ENCODE peak calls at places on chromosome 5, in four cellular contexts. D, H, W and B are unnamed samples.

GRCh38 chr5:122297587-122298298 is 14.3 kb upstream of the SNCAIP start:
- ATAC-seq in W (no peak), D (no peak), H (peak; percentile 88), B (no peak)

GRCh38 chr5:175695161-175696126 is 37.6 kb downstream of the HRH2 start:
- ATAC-seq in D (no peak), W (no peak), H (no peak), B (no peak)

GRCh38 chr5:151222054-151222768 is 1.7 kb downstream of the CCDC69 start:
- ATAC-seq in W (no peak), D (no peak), H (peak; percentile 32), B (no peak)

GRCh38 chr5:14818931-14819790 is 52.4 kb downstream of the ANKH start:
- ATAC-seq in W (no peak), H (peak; percentile 62), D (no peak), B (no peak)

GRCh38 chr5:24053731-24054130 is 546.3 kb downstream of the PRDM9 start:
- ATAC-seq in W (no peak), D (no peak), H (no peak), B (no peak)

GRCh38 chr5:148978370-148979103 is 84.3 kb downstream of the SH3TC2 start:
- ATAC-seq in D (peak; percentile 62), W (no peak), H (no peak), B (no peak)

GRCh38 chr5:107263387-107264003 is 407.2 kb downstream of the EFNA5 start:
- ATAC-seq in D (no peak), H (peak; percentile 87), W (no peak), B (no peak)

GRCh38 chr5:124287813-124288212 is 458.6 kb downstream of the ZNF608 start:
- ATAC-seq in D (no peak), H (no peak), W (no peak), B (no peak)

GRCh38 chr5:35681911-35682310 is 64.2 kb downstream of the SPEF2 start:
- ATAC-seq in H (no peak), D (no peak), W (no peak), B (no peak)

GRCh38 chr5:125408582-125409069 is 662.2 kb upstream of the ZNF608 start:
- ATAC-seq in H (peak; percentile 48), W (peak; percentile 82), D (no peak), B (no peak)

GRCh38 chr5:178469011-178469974 is 120.9 kb downstream of the COL23A1 start:
- ATAC-seq in H (no peak), W (no peak), D (no peak), B (no peak)

GRCh38 chr5:133370904-133371303 is 241.4 kb downstream of the FSTL4 start:
- ATAC-seq in H (no peak), D (peak; percentile 20), W (no peak), B (no peak)

GRCh38 chr5:11540112-11540511 is 364.1 kb downstream of the CTNND2 start:
- ATAC-seq in H (no peak), W (no peak), D (no peak), B (no peak)

GRCh38 chr5:111960466-111961215 is 203.6 kb upstream of the NREP start:
- ATAC-seq in H (no peak), W (no peak), D (no peak), B (no peak)

GRCh38 chr5:61619289-61619688 is 287.2 kb downstream of the ZSWIM6 start:
- ATAC-seq in W (no peak), H (no peak), D (no peak), B (no peak)

GRCh38 chr5:109852371-109853160 is 162.8 kb downstream of the MAN2A1 start:
- ATAC-seq in H (no peak), D (no peak), W (no peak), B (no peak)

GRCh38 chr5:32115985-32116384 is 58.1 kb downstream of the GOLPH3 start:
- ATAC-seq in W (peak; percentile 74), H (no peak), D (no peak), B (no peak)

GRCh38 chr5:73178265-73178664 is 5.3 kb downstream of the TMEM174 start:
- ATAC-seq in D (no peak), H (no peak), W (no peak), B (no peak)

GRCh38 chr5:107949688-107950341 is 279.1 kb upstream of the EFNA5 start:
- ATAC-seq in W (no peak), H (no peak), D (no peak), B (no peak)

GRCh38 chr5:62633243-62633642 is 54.6 kb downstream of the LRRC70 start:
- ATAC-seq in H (no peak), W (no peak), D (no peak), B (no peak)

GRCh38 chr5:3110371-3110770 is 358.9 kb upstream of the IRX2 start:
- ATAC-seq in D (no peak), H (no peak), W (no peak), B (no peak)

GRCh38 chr5:12952409-12952808 is 992.1 kb downstream of the DNAH5 start:
- ATAC-seq in D (no peak), H (no peak), W (no peak), B (no peak)

GRCh38 chr5:124744170-124744911 is 2.1 kb downstream of the ZNF608 start:
- ATAC-seq in W (no peak), D (no peak), H (no peak), B (no peak)

GRCh38 chr5:123089572-123089970 is 530 bp downstream of the PRDM6 start:
- ATAC-seq in W (peak; percentile 62), D (no peak), H (no peak), B (peak; percentile 59)

GRCh38 chr5:98031926-98032325 is 741.5 kb upstream of the RGMB start:
- ATAC-seq in H (no peak), W (no peak), D (no peak), B (no peak)

GRCh38 chr5:150765789-150766149 is 7.0 kb upstream of the DCTN4 start:
- ATAC-seq in D (no peak), H (no peak), W (no peak), B (no peak)

GRCh38 chr5:52374286-52374685 is 413.4 kb upstream of the ITGA1 start:
- ATAC-seq in H (no peak), D (no peak), W (no peak), B (no peak)

GRCh38 chr5:38706376-38706775 is 139.4 kb upstream of the OSMR start:
- ATAC-seq in W (no peak), D (no peak), H (no peak), B (no peak)

GRCh38 chr5:126389179-126389578 is 34.0 kb upstream of the GRAMD2B start:
- ATAC-seq in D (no peak), H (no peak), W (no peak), B (no peak)

GRCh38 chr5:158487156-158487555 is 612.6 kb downstream of the EBF1 start:
- ATAC-seq in W (no peak), D (no peak), H (no peak), B (peak; percentile 64)

GRCh38 chr5:107670028-107670926 is 460 bp downstream of the EFNA5 start:
- ATAC-seq in W (peak; percentile 2), D (peak; percentile 2), H (peak; percentile 37), B (no peak)

DNA sequence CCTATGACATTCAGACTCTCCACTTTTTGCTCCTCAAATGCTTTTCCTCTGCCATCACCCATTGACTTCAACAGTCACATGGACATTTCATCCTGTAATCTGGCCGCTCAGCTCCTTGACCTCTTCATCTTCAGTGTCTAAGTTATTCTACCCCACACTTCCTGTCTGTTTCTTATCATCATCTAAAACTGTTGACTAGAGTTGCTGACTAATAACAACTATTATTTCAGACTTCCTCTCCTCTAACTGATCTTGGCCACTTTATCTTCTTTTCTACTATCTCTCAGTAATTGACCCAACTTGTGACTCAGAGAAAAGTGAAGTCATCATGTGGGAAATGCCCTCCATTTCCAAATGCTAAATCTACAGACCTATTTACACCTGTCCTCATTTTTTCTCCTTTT is 254.7 kb upstream of the TRPC7 start:
- ATAC-seq in H (no peak), W (no peak), D (no peak), B (no peak)
- TF ChIP-seq EP300 in H (no peak), W (no peak), D (no peak), B (no peak)

DNA sequence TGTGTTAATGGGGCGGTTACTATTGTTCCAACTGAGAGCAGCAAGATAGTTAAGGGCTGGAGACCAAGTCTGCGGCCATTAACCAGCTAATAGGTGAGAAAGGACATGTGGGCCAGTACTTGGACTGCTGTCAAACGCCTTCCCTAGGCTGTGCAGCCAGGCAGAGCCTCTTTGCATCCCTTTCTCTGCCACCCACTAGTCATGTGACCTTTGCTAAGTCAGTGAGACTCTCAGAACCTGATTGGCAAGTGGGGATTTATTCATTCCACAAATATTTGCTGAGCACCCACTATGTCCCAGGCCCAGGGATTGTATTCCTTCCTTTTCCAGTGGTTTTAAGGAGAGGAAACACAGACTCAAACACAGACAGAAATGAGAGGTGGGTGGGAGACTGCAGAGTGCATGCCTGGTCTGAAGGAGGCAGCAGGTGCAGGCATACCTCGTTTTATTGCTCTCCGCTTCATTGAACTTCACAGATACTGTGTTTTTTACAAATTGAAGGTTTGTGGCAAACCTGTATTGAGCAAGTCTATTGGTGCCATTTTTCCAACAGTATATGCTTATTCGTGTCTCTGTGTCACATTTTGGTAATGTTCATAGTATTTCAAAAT is 71.6 kb upstream of the GALNT10 start:
- ATAC-seq in W (no peak), H (peak; percentile 49), D (peak; percentile 39), B (no peak)
- TF ChIP-seq EP300 in W (no peak), H (no peak), D (no peak), B (no peak)

GRCh38 chr5:27217160-27217956 is 179.0 kb upstream of the CDH9 start:
- ATAC-seq in H (no peak), D (peak; percentile 40), W (peak; percentile 70), B (no peak)
- TF ChIP-seq EP300 in H (no peak), D (no peak), W (no peak), B (no peak)

GRCh38 chr5:82642313-82642712 is 364.2 kb upstream of the RPS23 start:
- ATAC-seq in D (no peak), W (no peak), H (no peak), B (no peak)

GRCh38 chr5:82640901-82641300 is 362.7 kb upstream of the RPS23 start:
- ATAC-seq in D (no peak), W (peak; percentile 66), H (no peak), B (no peak)

GRCh38 chr5:82644229-82644628 is 366.1 kb upstream of the RPS23 start:
- ATAC-seq in W (no peak), H (no peak), D (no peak), B (no peak)

GRCh38 chr5:82639393-82640144 is 361.4 kb upstream of the RPS23 start:
- ATAC-seq in H (no peak), D (no peak), W (no peak), B (no peak)

DNA sequence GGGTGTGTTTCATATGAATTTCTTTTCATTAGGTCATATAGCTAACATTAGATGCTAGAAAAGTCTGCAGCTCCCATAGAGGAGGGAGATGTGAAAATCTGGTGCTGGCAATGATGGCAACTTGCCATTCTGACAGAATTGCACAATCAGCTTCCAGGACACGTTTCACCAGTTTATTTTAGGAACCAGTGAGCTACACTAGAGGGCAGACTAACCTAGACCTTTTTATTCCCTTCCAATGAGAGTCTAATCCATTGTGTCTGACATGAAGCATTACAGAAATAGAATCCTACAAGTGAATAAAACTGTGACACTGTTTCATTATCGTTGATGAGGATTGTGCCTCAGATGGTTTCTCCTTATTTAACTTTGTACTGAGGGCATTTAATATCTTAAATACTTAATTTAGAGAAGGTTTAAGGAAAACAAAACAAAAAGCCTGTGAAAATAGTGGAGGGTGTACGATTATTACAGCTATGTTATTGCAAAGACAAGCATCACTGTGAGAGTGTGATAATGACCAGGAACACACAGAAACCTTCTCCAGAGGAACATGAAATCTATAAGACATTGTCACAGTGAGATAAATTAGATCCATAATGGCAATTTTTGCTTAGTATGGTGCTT is 363.3 kb upstream of the RPS23 start:
- ATAC-seq in W (peak; percentile 90), H (peak; percentile 87), D (peak; percentile 85), B (peak; percentile 92)
- TF ChIP-seq EP300 in W (no peak), H (no peak), D (no peak), B (no peak)

GRCh38 chr5:76271836-76272235 is 131.2 kb upstream of the IQGAP2 start:
- ATAC-seq in W (no peak), H (no peak), D (no peak), B (no peak)
- TF ChIP-seq EP300 in W (no peak), H (no peak), D (no peak), B (no peak)